ENCODE peak calls at places on chromosome 13, in five cellular contexts. U is endodermal cell; P is coronary artery; E is thyroid gland; K is effector memory CD4-positive, alpha-beta T cell. D is an unnamed sample.

GRCh38 chr13:45717324-45717723 is 15.2 kb downstream of the CBY2 start:
- DNase-seq in U (no peak), P (no peak), E (no peak), K (no peak), D (no peak)

GRCh38 chr13:62625214-62625613 is 1209.6 kb upstream of the PCDH20 start:
- DNase-seq in U (no peak), P (no peak), E (no peak), K (no peak), D (no peak)

GRCh38 chr13:73321039-73321438 is 262.2 kb downstream of the KLF5 start:
- DNase-seq in U (no peak), P (no peak), E (no peak), K (no peak), D (no peak)

GRCh38 chr13:41917641-41918040 is 43.3 kb downstream of the VWA8 start:
- DNase-seq in U (no peak), P (no peak), E (no peak), K (no peak), D (no peak)

GRCh38 chr13:75938811-75939525 is 302.8 kb downstream of the LMO7 start:
- DNase-seq in U (no peak), P (no peak), E (peak), K (no peak), D (no peak)

GRCh38 chr13:75139291-75139690 is 342.7 kb downstream of the TBC1D4 start:
- DNase-seq in U (no peak), P (no peak), E (no peak), K (no peak), D (no peak)

GRCh38 chr13:40390290-40391008 is 276.0 kb downstream of the FOXO1 start:
- DNase-seq in U (no peak), P (no peak), E (no peak), K (no peak), D (no peak)

GRCh38 chr13:42878721-42879120 is 97.3 kb downstream of the FAM216B start:
- DNase-seq in U (no peak), P (no peak), E (no peak), K (no peak), D (no peak)

GRCh38 chr13:110258876-110259631 is 47.9 kb downstream of the COL4A1 start:
- DNase-seq in U (peak), P (no peak), E (no peak), K (no peak), D (no peak)

GRCh38 chr13:103188688-103189326 is 122.6 kb upstream of the SLC10A2 start:
- DNase-seq in U (no peak), P (no peak), E (no peak), K (no peak), D (peak)

GRCh38 chr13:23322353-23323336 is 110.9 kb downstream of the SACS start:
- DNase-seq in U (no peak), P (no peak), E (no peak), K (no peak), D (no peak)

GRCh38 chr13:36332986-36333385 is 13.2 kb downstream of the SPART start:
- DNase-seq in U (no peak), P (no peak), E (no peak), K (no peak), D (no peak)
- H3K4me3 ChIP-seq in U (no peak), P (no peak), E (no peak), K (no peak), D (no peak)

DNA sequence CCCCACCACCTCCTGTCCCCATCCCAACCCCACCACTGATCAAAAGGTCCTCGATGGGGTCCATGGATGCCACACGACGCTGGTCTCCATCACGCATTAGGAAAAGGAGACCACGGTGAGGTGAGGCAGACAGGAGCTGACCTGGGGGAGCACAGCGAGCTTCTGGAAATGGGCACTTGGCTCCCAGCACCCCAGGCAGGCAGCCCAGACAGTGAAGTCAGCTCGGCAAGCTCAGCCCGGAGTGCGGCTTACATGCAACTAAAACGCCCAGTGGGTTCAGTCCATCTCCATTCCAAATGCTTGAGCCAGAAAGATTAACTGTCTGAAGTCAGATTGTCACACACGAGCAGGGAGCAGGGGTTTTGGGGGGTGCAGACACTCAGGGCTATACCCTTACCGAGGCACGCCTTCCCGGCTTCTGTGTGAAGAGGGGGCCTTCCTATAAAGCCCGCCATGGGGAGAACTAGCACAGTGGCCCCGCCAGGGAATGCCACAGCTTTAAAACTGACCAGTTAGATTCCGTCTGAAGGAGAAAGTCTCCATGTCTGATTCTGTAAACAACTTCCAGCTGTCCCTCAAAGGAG is 79.4 kb downstream of the SPACA7 start:
- DNase-seq in U (peak), P (no peak), E (no peak), K (no peak), D (no peak)
- H3K27ac ChIP-seq in U (no peak), P (no peak), E (no peak), K (no peak), D (no peak)

GRCh38 chr13:71867101-71867814 is at the start of gene DACH1:
- DNase-seq in U (peak), P (no peak), E (peak), K (no peak), D (peak)
- H3K4me3 ChIP-seq in U (peak), P (peak), E (peak), K (no peak), D (peak)

GRCh38 chr13:113818700-113819295 is 45.1 kb downstream of the GAS6 start:
- DNase-seq in U (no peak), P (no peak), E (no peak), K (no peak), D (no peak)

GRCh38 chr13:113816248-113816924 is 47.5 kb downstream of the GAS6 start:
- DNase-seq in U (no peak), P (no peak), E (no peak), K (no peak), D (no peak)

GRCh38 chr13:113816925-113817859 is 46.7 kb downstream of the GAS6 start:
- DNase-seq in U (peak), P (peak), E (peak), K (peak), D (peak)

GRCh38 chr13:113819341-113819730 is 44.5 kb downstream of the GAS6 start:
- DNase-seq in U (no peak), P (no peak), E (no peak), K (no peak), D (no peak)

GRCh38 chr13:113817860-113818691 is 45.8 kb downstream of the GAS6 start:
- DNase-seq in U (no peak), P (no peak), E (no peak), K (no peak), D (no peak)
- H3K27ac ChIP-seq in U (peak), P (peak), E (peak), K (no peak), D (peak)

GRCh38 chr13:97977982-97978381 is 24.5 kb downstream of the IPO5 start:
- DNase-seq in U (no peak), P (no peak), E (no peak), K (no peak), D (no peak)
- H3K4me3 ChIP-seq in U (peak), P (no peak), E (no peak), K (no peak), D (peak)

D was measured in MM.1S.